ENCODE peak calls at places on chromosomes 16 and 17, in seven cellular contexts. C, A, V, M, B, F and K are unnamed samples.

GRCh38 chr16:68040506-68041288 is 17.6 kb downstream of the DUS2 start:
- DNase-seq in C (peak), A (peak), V (peak), M (peak), B (peak), F (peak), K (peak)

GRCh38 chr16:78045865-78046581 is 23.7 kb downstream of the CLEC3A start:
- DNase-seq in C (peak), A (peak), V (peak), M (peak), B (no peak), F (peak), K (no peak)

GRCh38 chr17:54085934-54086333 is 263.2 kb downstream of the KIF2B start:
- DNase-seq in C (no peak), A (peak), V (no peak), M (no peak), B (no peak), F (no peak), K (no peak)

GRCh38 chr17:48564200-48565023 is 13.7 kb downstream of the HOXB4 start:
- DNase-seq in C (no peak), A (peak), V (no peak), M (no peak), B (no peak), F (no peak), K (no peak)

GRCh38 chr16:2856686-2857450 is 1.1 kb downstream of the PRSS22 start:
- DNase-seq in C (no peak), A (no peak), V (no peak), M (no peak), B (no peak), F (no peak), K (no peak)

GRCh38 chr16:68496689-68497088 is 42.4 kb upstream of the ZFP90 start:
- DNase-seq in C (no peak), A (no peak), V (no peak), M (no peak), B (no peak), F (no peak), K (no peak)

GRCh38 chr17:5667871-5668270 is 83.6 kb upstream of the NLRP1 start:
- DNase-seq in C (no peak), A (peak), V (no peak), M (no peak), B (no peak), F (no peak), K (no peak)

GRCh38 chr17:30964878-30965277 is 6.0 kb upstream of the RNF135 start:
- DNase-seq in C (no peak), A (no peak), V (no peak), M (no peak), B (no peak), F (no peak), K (no peak)

GRCh38 chr17:82248815-82249638 is 20.2 kb downstream of the SLC16A3 start:
- DNase-seq in C (no peak), A (no peak), V (no peak), M (no peak), B (no peak), F (no peak), K (peak)

GRCh38 chr17:788551-788950 is 6.4 kb downstream of the MRM3 start:
- DNase-seq in C (no peak), A (no peak), V (no peak), M (no peak), B (no peak), F (no peak), K (no peak)

GRCh38 chr16:66741131-66741900 is 10.1 kb downstream of the DYNC1LI2 start:
- DNase-seq in C (peak), A (peak), V (no peak), M (peak), B (no peak), F (no peak), K (peak)

GRCh38 chr17:81365148-81365600 is 30.1 kb upstream of the BAHCC1 start:
- DNase-seq in C (peak), A (peak), V (no peak), M (peak), B (no peak), F (no peak), K (peak)

GRCh38 chr17:67452681-67453554 is 75.8 kb downstream of the PITPNC1 start:
- DNase-seq in C (no peak), A (no peak), V (no peak), M (no peak), B (no peak), F (peak), K (no peak)

GRCh38 chr17:37494401-37494831 is 4.7 kb downstream of the DUSP14 start:
- DNase-seq in C (no peak), A (peak), V (no peak), M (no peak), B (no peak), F (no peak), K (no peak)

GRCh38 chr17:66724581-66725341 is 110.2 kb upstream of the CACNG5 start:
- DNase-seq in C (no peak), A (peak), V (no peak), M (no peak), B (no peak), F (no peak), K (no peak)

GRCh38 chr16:50323335-50324011 is 45.3 kb downstream of the BRD7 start:
- DNase-seq in C (no peak), A (peak), V (no peak), M (no peak), B (peak), F (peak), K (peak)

GRCh38 chr17:42051013-42051400 is 606 bp upstream of the C17orf113 start:
- DNase-seq in C (no peak), A (peak), V (no peak), M (no peak), B (no peak), F (no peak), K (no peak)

GRCh38 chr16:1101133-1101532 is 5.1 kb upstream of the C1QTNF8 start:
- DNase-seq in C (no peak), A (no peak), V (no peak), M (no peak), B (no peak), F (no peak), K (no peak)

GRCh38 chr16:67534420-67534819 is 5.8 kb downstream of the RIPOR1 start:
- DNase-seq in C (no peak), A (no peak), V (no peak), M (no peak), B (no peak), F (no peak), K (no peak)

GRCh38 chr17:82294086-82294773 is 20.7 kb upstream of the CSNK1D start:
- DNase-seq in C (no peak), A (no peak), V (no peak), M (no peak), B (no peak), F (no peak), K (no peak)

GRCh38 chr16:31678649-31679325 is 151.1 kb downstream of the AHSP start:
- DNase-seq in C (no peak), A (peak), V (no peak), M (no peak), B (no peak), F (no peak), K (no peak)

GRCh38 chr17:17645961-17646360 is 35.3 kb upstream of the RAI1 start:
- DNase-seq in C (no peak), A (no peak), V (no peak), M (no peak), B (no peak), F (no peak), K (no peak)

GRCh38 chr16:14362774-14363371 is 267.2 kb downstream of the PARN start:
- DNase-seq in C (no peak), A (no peak), V (no peak), M (no peak), B (no peak), F (no peak), K (no peak)

GRCh38 chr16:67170948-67171649 is 761 bp downstream of the NOL3 start:
- DNase-seq in C (no peak), A (no peak), V (no peak), M (no peak), B (no peak), F (no peak), K (no peak)

GRCh38 chr17:65294184-65294719 is 157.1 kb downstream of the RGS9 start:
- DNase-seq in C (peak), A (peak), V (peak), M (peak), B (peak), F (peak), K (no peak)